ENCODE peak calls at places on chromosomes 11 and 22, in ten cellular contexts. B is IMR-90; L is mammary epithelial cell; F is MM.1S; M is effector memory CD4-positive, alpha-beta T cell; U is K562; X is naive thymus-derived CD4-positive, alpha-beta T cell; O is fibroblast of lung; Q is SJSA1; E is left lung. D is an unnamed sample.

GRCh38 chr11:17683378-17684161 is 35.8 kb upstream of the MYOD1 start:
- DNase-seq in B (peak; percentile 66), O (peak; percentile 93), L (peak; percentile 36), M (no peak), U (no peak), X (no peak), Q (peak; percentile 64), E (no peak), F (no peak), D (no peak)

GRCh38 chr11:102513869-102514268 is 16.7 kb downstream of the MMP7 start:
- DNase-seq in X (no peak), O (peak; percentile 15), L (peak; percentile 48), U (peak; percentile 6), B (peak; percentile 34), Q (no peak), E (no peak), F (no peak), M (no peak), D (no peak)

GRCh38 chr22:38462960-38463784 is 4.7 kb upstream of the KDELR3 start:
- DNase-seq in Q (no peak), X (no peak), O (no peak), L (no peak), U (peak; percentile 77), M (no peak), B (no peak), E (peak; percentile 74), F (no peak), D (no peak)

GRCh38 chr11:109914809-109915653 is 178.2 kb upstream of the ZC3H12C start:
- DNase-seq in F (no peak), L (peak; percentile 66), X (no peak), E (no peak), Q (no peak), O (peak; percentile 66), M (no peak), U (no peak), B (peak; percentile 20), D (no peak)

GRCh38 chr11:70487763-70488162 is 89.4 kb downstream of the CTTN start:
- DNase-seq in U (no peak), L (no peak), B (no peak), Q (no peak), O (no peak), F (no peak), E (peak; percentile 57), X (no peak), M (no peak), D (no peak)

GRCh38 chr22:31753005-31753633 is 700 bp upstream of the DEPDC5 start:
- DNase-seq in F (no peak), M (no peak), E (peak; percentile 71), X (peak; percentile 27), Q (no peak), U (peak; percentile 85), B (no peak), O (no peak), L (no peak), D (no peak)

GRCh38 chr11:87127131-87127530 is 89.4 kb downstream of the TMEM135 start:
- DNase-seq in Q (no peak), X (no peak), L (no peak), U (no peak), B (no peak), E (no peak), F (no peak), M (no peak), O (no peak), D (no peak)

GRCh38 chr11:16096336-16096735 is 260.0 kb downstream of the SOX6 start:
- DNase-seq in Q (peak; percentile 58), O (peak; percentile 50), E (no peak), U (no peak), F (no peak), M (no peak), L (no peak), B (peak; percentile 45), X (no peak), D (no peak)

GRCh38 chr11:102111787-102112653 is 1.8 kb downstream of the YAP1 start:
- DNase-seq in M (no peak), X (no peak), Q (peak; percentile 67), O (peak; percentile 90), L (peak; percentile 93), B (peak; percentile 94), U (no peak), E (no peak), F (no peak), D (peak; percentile 24)

GRCh38 chr11:27395556-27396258 is 32.7 kb upstream of the CCDC34 start:
- DNase-seq in O (peak; percentile 70), X (no peak), Q (peak; percentile 76), E (no peak), U (no peak), L (peak; percentile 40), F (no peak), B (peak; percentile 76), M (no peak), D (no peak)

GRCh38 chr11:123438191-123438627 is 8.1 kb downstream of the GRAMD1B start:
- DNase-seq in M (no peak), B (peak; percentile 17), F (no peak), U (no peak), O (peak; percentile 38), Q (no peak), L (no peak), X (no peak), E (no peak), D (no peak)

GRCh38 chr11:96168623-96169022 is 174.4 kb downstream of the MAML2 start:
- DNase-seq in Q (peak; percentile 44), U (no peak), F (no peak), O (peak; percentile 89), L (peak; percentile 83), M (no peak), E (no peak), B (peak; percentile 93), X (no peak), D (no peak)

GRCh38 chr11:8016396-8016949 is 29.3 kb downstream of the EIF3F start:
- DNase-seq in Q (no peak), L (no peak), O (peak; percentile 13), U (no peak), X (no peak), B (no peak), E (no peak), M (no peak), F (no peak), D (no peak)

GRCh38 chr11:9347100-9347499 is 32.7 kb upstream of the TMEM41B start:
- DNase-seq in M (no peak), E (no peak), U (peak; percentile 69), X (no peak), F (no peak), Q (no peak), O (peak; percentile 35), L (no peak), B (no peak), D (peak; percentile 18)

GRCh38 chr11:132520199-132520598 is 1012.1 kb downstream of the OPCML start:
- DNase-seq in L (no peak), M (no peak), F (no peak), O (peak; percentile 55), X (no peak), B (peak; percentile 3), E (no peak), U (no peak), Q (no peak), D (no peak)

GRCh38 chr22:42317691-42318547 is 47.5 kb upstream of the TCF20 start:
- DNase-seq in O (no peak), X (no peak), B (no peak), E (no peak), Q (no peak), F (no peak), U (no peak), L (peak; percentile 62), M (no peak), D (no peak)

GRCh38 chr11:2465201-2466068 is 20.6 kb downstream of the KCNQ1 start:
- DNase-seq in F (no peak), M (no peak), L (no peak), B (no peak), X (no peak), U (no peak), E (no peak), O (no peak), Q (no peak), D (no peak)

GRCh38 chr11:114304969-114305368 is 8.8 kb downstream of the NNMT start:
- DNase-seq in B (no peak), L (no peak), Q (no peak), M (no peak), F (no peak), U (no peak), X (no peak), O (no peak), E (no peak), D (no peak)

GRCh38 chr22:17012267-17012666 is 4.2 kb upstream of the GAB4 start:
- DNase-seq in U (no peak), B (no peak), M (no peak), L (no peak), O (no peak), Q (no peak), F (no peak), X (no peak), E (no peak), D (no peak)
- H3K4me1 ChIP-seq in U (no peaks in the 10 kb centered on the region), B (no peaks in the 10 kb centered on the region), M (no peaks in the 10 kb centered on the region), L (peaks cover 22% of the 10 kb centered on the region), O (no peaks in the 10 kb centered on the region), Q (no peaks in the 10 kb centered on the region), F (no peaks in the 10 kb centered on the region), X (no peaks in the 10 kb centered on the region), E (no peaks in the 10 kb centered on the region), D (no peaks in the 10 kb centered on the region)

DNA sequence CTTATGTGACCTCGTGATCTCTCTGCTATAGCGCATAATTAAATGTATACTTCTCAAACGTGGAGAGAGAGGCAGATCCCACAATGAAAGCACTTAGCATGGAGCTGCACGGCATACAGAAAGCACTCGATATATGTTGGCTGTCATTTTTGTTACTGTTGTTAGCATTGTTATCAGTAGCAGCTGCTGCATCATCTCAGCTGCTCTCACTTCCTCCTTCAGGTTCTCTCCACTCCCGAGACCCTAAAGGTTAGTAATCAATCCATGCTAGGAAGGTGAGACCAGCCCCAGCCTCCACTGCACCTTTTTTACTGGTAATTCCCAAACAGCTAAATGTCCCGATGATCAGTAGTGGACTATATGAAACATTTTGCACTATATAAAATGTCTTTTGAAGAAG is 13.4 kb upstream of the API5 start:
- DNase-seq in E (no peak), U (no peak), X (no peak), B (no peak), O (no peak), L (no peak), Q (no peak), F (no peak), M (no peak), D (no peak)
- H3K36me3 ChIP-seq in E (no peaks in the 10 kb centered on the region), U (no peaks in the 10 kb centered on the region), X (no peaks in the 10 kb centered on the region), B (no peaks in the 10 kb centered on the region), O (no peaks in the 10 kb centered on the region), L (no peaks in the 10 kb centered on the region), Q (no peaks in the 10 kb centered on the region), F (no peaks in the 10 kb centered on the region), M (no peaks in the 10 kb centered on the region), D (no peaks in the 10 kb centered on the region)

DNA sequence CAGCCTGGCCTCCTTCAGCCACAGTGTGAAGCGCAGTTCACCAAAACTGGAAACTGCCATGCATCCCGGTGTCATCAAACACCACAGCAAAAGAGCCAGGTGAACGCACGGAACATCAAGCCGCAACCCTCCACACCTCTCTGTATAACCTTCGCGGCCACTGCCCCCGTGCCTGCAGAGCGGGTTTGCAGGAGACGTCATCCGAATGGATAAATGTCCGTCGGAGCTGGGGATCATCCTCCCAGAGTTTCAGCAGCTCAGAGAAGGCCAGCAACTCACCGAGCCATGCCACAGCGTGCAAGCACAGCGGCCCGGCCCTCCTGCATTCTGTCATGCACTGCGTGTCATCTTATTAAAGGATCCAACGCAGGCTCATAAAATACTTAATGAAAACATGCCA is 310.0 kb downstream of the BRD1 start:
- DNase-seq in B (no peak), U (no peak), L (no peak), Q (no peak), F (no peak), X (no peak), M (no peak), O (no peak), E (no peak), D (no peak)
- H3K9me3 ChIP-seq in B (peaks cover 54% of the 10 kb centered on the region), U (no peaks in the 10 kb centered on the region), L (peaks cover 49% of the 10 kb centered on the region), Q (peaks cover under 1% of the 10 kb centered on the region), F (no peaks in the 10 kb centered on the region), X (peaks cover 4% of the 10 kb centered on the region), M (no peaks in the 10 kb centered on the region), O (no peaks in the 10 kb centered on the region), E (no peaks in the 10 kb centered on the region), D (no peaks in the 10 kb centered on the region)

GRCh38 chr22:40635940-40636379 is 559 bp downstream of the MRTFA start:
- DNase-seq in X (peak; percentile 26), B (no peak), E (no peak), Q (no peak), U (no peak), L (no peak), M (peak; percentile 1), O (no peak), F (peak; percentile 41), D (no peak)
- H3K4me1 ChIP-seq in X (peaks cover 14% of the 10 kb centered on the region), B (peaks cover 9% of the 10 kb centered on the region), E (peaks cover 40% of the 10 kb centered on the region), Q (peaks cover 13% of the 10 kb centered on the region), U (peaks cover 11% of the 10 kb centered on the region), L (peaks cover 20% of the 10 kb centered on the region), M (peaks cover 16% of the 10 kb centered on the region), O (peaks cover 5% of the 10 kb centered on the region), F (peaks cover 7% of the 10 kb centered on the region), D (peaks cover 34% of the 10 kb centered on the region)